ENCODE peak calls at places on chromosome 11, in eight cellular contexts. J is DND-41; G is IMR-90; K is heart right ventricle; I is CD8-positive, alpha-beta T cell; V is PC-3; B is A549; U is HCT116. P is an unnamed sample.

GRCh38 chr11:38182126-38182907 is 1584.3 kb upstream of the RAG2 start:
- DNase-seq in J (no peak), G (no peak), K (no peak), I (no peak), V (no peak), B (no peak), U (no peak), P (no peak)

GRCh38 chr11:19259487-19260345 is 19.0 kb upstream of the E2F8 start:
- DNase-seq in J (peak; percentile 72), G (peak; percentile 54), K (peak; percentile 70), I (peak; percentile 63), V (peak; percentile 76), B (peak; percentile 40), U (peak; percentile 24), P (peak; percentile 64)

GRCh38 chr11:32204751-32205150 is 113.9 kb downstream of the RCN1 start:
- DNase-seq in J (no peak), G (no peak), K (no peak), I (no peak), V (no peak), B (no peak), U (no peak), P (no peak)

GRCh38 chr11:88553204-88553603 is 215.7 kb upstream of the CTSC start:
- DNase-seq in J (no peak), G (peak; percentile 49), K (no peak), I (no peak), V (no peak), B (no peak), U (no peak), P (no peak)

GRCh38 chr11:64005691-64006090 is 19.5 kb downstream of the OTUB1 start:
- DNase-seq in J (no peak), G (no peak), K (no peak), I (no peak), V (no peak), B (no peak), U (no peak), P (no peak)

GRCh38 chr11:64777449-64778222 is 706 bp downstream of the SF1 start:
- DNase-seq in J (peak; percentile 77), G (peak; percentile 75), K (peak; percentile 87), I (peak; percentile 80), V (peak; percentile 85), B (peak; percentile 94), U (no peak), P (peak; percentile 76)

GRCh38 chr11:18171377-18172000 is 1.1 kb upstream of the MRGPRX4 start:
- DNase-seq in J (peak; percentile 17), G (no peak), K (no peak), I (no peak), V (peak; percentile 51), B (peak; percentile 37), U (peak; percentile 23), P (no peak)

GRCh38 chr11:110022548-110022947 is 70.6 kb upstream of the ZC3H12C start:
- DNase-seq in J (no peak), G (peak; percentile 25), K (no peak), I (no peak), V (no peak), B (no peak), U (no peak), P (no peak)

GRCh38 chr11:16815047-16815767 is 76.8 kb downstream of the C11orf58 start:
- DNase-seq in J (no peak), G (peak; percentile 27), K (peak; percentile 79), I (no peak), V (no peak), B (no peak), U (no peak), P (peak; percentile 70)

GRCh38 chr11:117419915-117420485 is 92.3 kb downstream of the CEP164 start:
- DNase-seq in J (no peak), G (no peak), K (no peak), I (no peak), V (no peak), B (no peak), U (no peak), P (no peak)

GRCh38 chr11:64653388-64653973 is 62.5 kb downstream of the SLC22A12 start:
- DNase-seq in J (no peak), G (no peak), K (no peak), I (no peak), V (no peak), B (no peak), U (no peak), P (no peak)

GRCh38 chr11:133950874-133951483 is 5.8 kb downstream of the IGSF9B start:
- DNase-seq in J (no peak), G (no peak), K (peak; percentile 65), I (no peak), V (no peak), B (no peak), U (no peak), P (no peak)

DNA sequence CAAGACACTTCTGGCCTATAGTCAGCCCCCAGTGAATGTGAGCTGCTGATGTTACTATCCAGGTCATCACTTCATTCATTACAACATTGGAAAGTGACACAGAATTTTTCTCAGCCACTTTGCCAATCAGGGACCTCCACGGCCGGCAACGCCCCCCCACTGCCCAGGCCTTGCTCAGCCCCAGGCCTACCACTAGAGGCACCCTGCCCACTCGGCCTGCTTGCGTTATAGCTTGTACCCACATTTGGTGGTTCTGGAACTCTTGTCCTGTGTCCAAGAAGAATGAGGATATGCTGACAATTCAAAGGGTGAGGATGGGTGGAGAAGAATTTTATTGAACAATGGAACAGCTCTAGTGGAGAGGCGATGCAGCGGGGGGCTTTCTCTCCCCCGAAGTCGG is 96.2 kb downstream of the TSPAN18 start:
- DNase-seq in J (no peak), G (no peak), K (no peak), I (no peak), V (no peak), B (no peak), U (no peak), P (no peak)
- TF ChIP-seq CTCF in J (peak; percentile 19), G (peak; percentile 31), K (peak; percentile 41), I (no peak), V (peak; percentile 42), B (no peak), U (peak; percentile 57), P (no peak)

GRCh38 chr11:47846998-47847397 is 1.2 kb downstream of the NUP160 start:
- DNase-seq in J (no peak), G (no peak), K (no peak), I (no peak), V (no peak), B (no peak), U (no peak), P (no peak)
- H3K4me1 ChIP-seq in J (peaks cover 55% of the 10 kb centered on the region), G (no peaks in the 10 kb centered on the region), K (peaks cover 45% of the 10 kb centered on the region), I (peaks cover 35% of the 10 kb centered on the region), V (peaks cover 12% of the 10 kb centered on the region), B (peaks cover 21% of the 10 kb centered on the region), U (peaks cover 14% of the 10 kb centered on the region), P (peaks cover 4% of the 10 kb centered on the region)

DNA sequence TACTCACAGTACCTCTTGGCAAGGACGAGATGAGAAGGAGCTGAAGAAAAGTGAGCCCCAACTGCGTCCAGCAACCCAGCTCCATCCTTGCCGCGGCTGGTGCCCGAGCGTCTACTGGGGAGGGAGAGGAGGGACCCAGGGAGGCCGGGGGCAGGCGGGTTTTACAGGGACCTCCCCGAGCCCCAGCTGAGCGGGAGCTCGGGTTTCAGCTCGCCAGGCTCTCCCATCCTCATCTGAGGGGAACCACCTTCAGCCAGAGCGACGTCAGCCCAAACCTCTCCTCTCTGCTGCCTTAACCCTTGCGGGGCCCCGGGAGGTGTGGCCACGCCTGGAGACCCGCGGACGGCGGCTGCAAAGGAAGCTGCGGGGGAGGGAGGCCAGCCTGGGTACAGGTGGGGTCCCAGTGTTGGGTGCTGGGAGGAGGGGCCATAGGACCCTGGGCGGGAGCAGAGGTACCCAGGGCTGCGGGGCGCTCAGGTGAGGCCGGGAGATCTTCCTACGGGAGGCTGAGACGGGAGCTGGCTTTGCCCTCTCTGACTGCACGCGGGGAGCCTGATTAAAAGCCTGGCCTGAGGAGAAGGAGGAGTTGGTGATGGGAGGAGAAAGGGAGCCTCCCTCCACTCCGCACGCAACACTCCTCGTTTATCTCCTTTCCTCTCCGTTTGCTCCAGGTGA is at the start of gene PAMR1:
- DNase-seq in J (peak; percentile 4), G (peak; percentile 90), K (peak; percentile 55), I (no peak), V (no peak), B (no peak), U (no peak), P (no peak)
- H3K4me3 ChIP-seq in J (no peak within 1 kb of the TSS), G (peak within 1 kb of the TSS; percentile 94), K (peak within 1 kb of the TSS; percentile 50), I (no peak within 1 kb of the TSS), V (no peak within 1 kb of the TSS), B (no peak within 1 kb of the TSS), U (no peak within 1 kb of the TSS), P (no peak within 1 kb of the TSS)

DNA sequence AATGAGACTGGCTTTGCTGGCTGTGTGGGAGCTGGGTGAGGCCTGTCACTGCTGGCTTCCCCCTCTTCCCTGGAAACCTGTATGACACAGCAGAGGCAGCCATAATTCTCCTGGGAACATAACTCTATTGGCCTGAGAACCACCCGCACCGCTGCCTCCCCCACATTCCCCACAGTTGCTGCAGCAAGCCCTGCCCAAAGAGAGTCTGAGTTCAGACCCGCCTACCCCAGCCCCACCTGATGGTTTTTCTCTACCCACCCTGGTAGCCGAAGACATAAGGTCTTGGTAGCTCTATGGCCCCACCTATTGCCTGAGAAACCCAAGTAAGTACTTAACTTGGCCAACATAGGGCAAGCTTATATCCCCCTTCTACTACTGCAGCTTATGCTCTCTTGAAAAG is 174.8 kb downstream of the C11orf91 start:
- DNase-seq in J (no peak), G (no peak), K (no peak), I (no peak), V (no peak), B (no peak), U (no peak), P (no peak)
- TF ChIP-seq CTCF in J (no peak), G (no peak), K (no peak), I (no peak), V (no peak), B (no peak), U (no peak), P (no peak)

DNA sequence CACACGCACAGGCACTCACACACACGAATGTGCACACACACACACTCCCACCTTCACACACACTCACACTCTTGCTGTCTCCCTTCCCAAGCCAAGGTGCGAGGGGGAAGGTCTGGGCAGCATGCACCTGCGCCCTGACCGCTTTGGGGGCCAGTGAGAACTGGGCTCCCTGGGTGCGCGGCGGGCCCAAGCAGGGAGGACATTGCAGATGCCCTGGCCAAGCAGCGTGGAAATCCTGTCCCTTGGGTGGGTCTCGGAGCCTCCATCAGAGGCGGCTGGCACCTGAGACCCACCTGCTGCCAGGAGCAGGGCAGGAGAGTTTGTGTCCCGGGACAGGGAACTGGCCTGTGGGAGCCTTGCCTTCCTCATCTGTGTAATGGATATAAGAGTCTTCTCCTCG is 3.3 kb downstream of the CD81 start:
- DNase-seq in J (no peak), G (no peak), K (peak; percentile 17), I (no peak), V (no peak), B (no peak), U (no peak), P (no peak)
- H3K4me1 ChIP-seq in J (peaks cover 67% of the 10 kb centered on the region), G (peaks cover 36% of the 10 kb centered on the region), K (peaks cover 79% of the 10 kb centered on the region), I (peaks cover 56% of the 10 kb centered on the region), V (no peaks in the 10 kb centered on the region), B (peaks cover 52% of the 10 kb centered on the region), U (peaks cover 61% of the 10 kb centered on the region), P (peaks cover 21% of the 10 kb centered on the region)

DNA sequence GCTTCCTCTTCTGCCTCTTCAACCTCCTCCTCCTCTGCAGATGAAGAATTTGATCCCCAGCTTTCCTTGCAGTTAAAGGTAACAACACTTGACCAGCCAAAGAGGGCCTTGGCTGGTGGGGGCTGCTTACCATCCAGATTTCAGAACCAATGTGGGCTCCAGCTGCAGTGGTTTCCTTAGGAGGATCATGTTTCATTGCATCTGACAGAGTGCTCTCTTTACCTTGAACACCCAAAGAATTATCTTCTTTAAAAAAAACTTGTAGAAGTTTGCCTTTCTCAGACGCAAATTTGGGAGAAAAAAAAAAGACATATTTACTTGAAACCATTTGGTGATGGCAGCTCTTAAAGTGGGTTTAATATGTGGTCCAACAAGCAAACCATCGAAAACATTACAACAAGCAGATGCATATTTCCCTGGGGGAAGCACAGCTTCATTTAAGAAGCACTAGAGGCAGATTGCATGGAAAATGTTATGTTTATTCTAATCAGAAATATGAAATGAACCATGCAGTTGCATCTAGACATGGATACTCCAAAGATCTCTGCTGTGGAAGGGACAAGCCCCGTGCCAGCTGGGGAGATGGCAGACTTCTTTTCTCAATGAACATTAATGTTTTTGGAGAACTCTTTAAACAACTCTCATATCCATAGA is 57.5 kb upstream of the PARVA start:
- DNase-seq in J (no peak), G (peak; percentile 22), K (no peak), I (no peak), V (no peak), B (no peak), U (no peak), P (no peak)
- H3K4me3 ChIP-seq in J (no peak overlapping the region), G (no peak overlapping the region), K (no peak overlapping the region), I (no peak overlapping the region), V (no peak overlapping the region), B (no peak overlapping the region), U (no peak overlapping the region), P (no peak overlapping the region)

P was measured in lung.